ENCODE peak calls at places on chromosomes 5 and 9, in eight cellular contexts. A is BE2C, D is body of pancreas, G is neuronal stem cell, X is adipocyte, K is endothelial cell of umbilical vein, I is cardiac muscle cell, P is GM23248. E is an unnamed sample. For H3K4me1 and H3K36me3, the result is how much of the 10 kb centered on the place peaks cover.

GRCh38 chr9:70013598-70014196 is 30.0 kb upstream of the MAMDC2 start:
- DNase-seq in A (no peak), D (no peak), G (no peak), X (peak), K (peak), I (no peak), P (peak), E (no peak)

GRCh38 chr5:27171696-27172362 is 133.4 kb upstream of the CDH9 start:
- DNase-seq in A (no peak), D (no peak), G (no peak), X (no peak), K (no peak), I (no peak), P (no peak), E (no peak)

GRCh38 chr5:178460598-178461425 is 129.4 kb downstream of the COL23A1 start:
- DNase-seq in A (peak), D (peak), G (peak), X (peak), K (peak), I (peak), P (peak), E (peak)

GRCh38 chr5:75668988-75669760 is 48.1 kb downstream of the POC5 start:
- DNase-seq in A (peak), D (peak), G (no peak), X (no peak), K (peak), I (no peak), P (no peak), E (no peak)

GRCh38 chr9:134472256-134472655 is 146.0 kb downstream of the RXRA start:
- DNase-seq in A (no peak), D (no peak), G (no peak), X (no peak), K (no peak), I (no peak), P (no peak), E (no peak)

GRCh38 chr5:33843579-33843978 is 48.2 kb downstream of the ADAMTS12 start:
- DNase-seq in A (no peak), D (no peak), G (no peak), X (peak), K (peak), I (no peak), P (peak), E (no peak)

GRCh38 chr5:167916706-167917105 is 374.7 kb upstream of the WWC1 start:
- DNase-seq in A (no peak), D (peak), G (no peak), X (peak), K (no peak), I (no peak), P (peak), E (peak)

GRCh38 chr9:105151686-105151995 is 92.8 kb upstream of the SLC44A1 start:
- DNase-seq in A (no peak), D (no peak), G (no peak), X (no peak), K (no peak), I (no peak), P (no peak), E (no peak)

GRCh38 chr5:31824886-31825774 is 186.2 kb downstream of the PDZD2 start:
- DNase-seq in A (peak), D (peak), G (peak), X (peak), K (peak), I (peak), P (peak), E (no peak)

GRCh38 chr9:77449177-77450092 is 198.7 kb downstream of the GNA14 start:
- DNase-seq in A (no peak), D (no peak), G (no peak), X (peak), K (peak), I (no peak), P (peak), E (no peak)

GRCh38 chr5:125160787-125161502 is 414.5 kb upstream of the ZNF608 start:
- DNase-seq in A (no peak), D (no peak), G (peak), X (no peak), K (no peak), I (peak), P (no peak), E (no peak)

GRCh38 chr9:134396825-134397224 is 70.6 kb downstream of the RXRA start:
- DNase-seq in A (no peak), D (no peak), G (no peak), X (no peak), K (peak), I (no peak), P (no peak), E (no peak)

GRCh38 chr5:131679911-131680310 is 44.9 kb upstream of the RAPGEF6 start:
- DNase-seq in A (no peak), D (no peak), G (no peak), X (peak), K (no peak), I (no peak), P (peak), E (no peak)

GRCh38 chr9:114308361-114308950 is 14.4 kb upstream of the ORM1 start:
- DNase-seq in A (no peak), D (peak), G (no peak), X (no peak), K (no peak), I (no peak), P (no peak), E (no peak)

GRCh38 chr9:98117984-98118639 is 910 bp downstream of the TRIM14 start:
- DNase-seq in A (peak), D (peak), G (no peak), X (no peak), K (no peak), I (no peak), P (peak), E (no peak)

GRCh38 chr5:1842026-1842819 is 40.5 kb downstream of the IRX4 start:
- DNase-seq in A (no peak), D (no peak), G (no peak), X (no peak), K (no peak), I (no peak), P (no peak), E (no peak)

GRCh38 chr9:132753593-132753880 is 83.3 kb downstream of the GTF3C4 start:
- DNase-seq in A (no peak), D (no peak), G (no peak), X (no peak), K (no peak), I (no peak), P (no peak), E (no peak)

DNA sequence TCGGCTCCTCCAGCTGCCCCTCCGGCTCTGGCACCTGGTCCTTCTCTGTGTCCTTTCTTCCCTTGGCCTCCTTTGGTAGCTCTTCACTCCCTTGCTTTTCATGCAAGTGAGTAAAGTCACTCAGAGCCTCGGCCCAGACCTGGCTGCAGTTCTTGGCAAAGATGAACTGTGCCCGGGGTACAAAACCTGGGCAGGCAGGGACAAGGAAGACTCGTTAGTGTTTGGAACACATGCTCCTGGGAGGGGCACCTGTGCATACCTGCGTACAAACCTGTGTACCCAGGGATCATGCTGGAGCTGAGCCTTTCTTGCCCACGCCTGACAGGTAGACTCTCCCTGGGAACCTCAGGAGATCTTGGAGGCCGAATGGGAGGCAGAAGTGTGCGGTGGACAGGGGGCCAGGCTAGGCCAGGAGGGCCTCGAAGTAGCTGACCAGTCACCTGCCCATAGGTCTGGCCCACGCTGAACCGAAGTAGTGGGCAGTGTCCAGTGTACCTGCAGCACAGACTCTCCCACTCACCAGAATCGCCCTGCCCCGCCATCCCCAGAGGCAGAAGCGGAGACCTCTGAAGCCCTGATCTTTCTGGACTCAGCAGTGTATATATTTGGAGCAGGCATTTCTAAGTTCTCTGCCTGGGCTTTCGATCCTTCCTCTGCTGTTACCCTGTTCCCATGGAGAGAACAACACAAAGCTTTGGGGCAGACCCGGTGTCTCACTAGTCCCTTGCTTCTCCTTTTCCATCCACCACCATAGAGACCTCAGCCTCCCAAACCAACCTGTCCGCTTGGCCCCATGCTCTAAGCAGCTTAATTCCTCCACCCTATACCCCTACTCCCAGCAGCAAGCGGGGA is 41.9 kb upstream of the TESK1 start:
- DNase-seq in A (no peak), D (no peak), G (no peak), X (no peak), K (no peak), I (no peak), P (no peak), E (no peak)
- H3K4me1 ChIP-seq in A (under half), D (under half), G (under half), X (under half), K (under half), I (under half), P (under half), E (under half)

GRCh38 chr5:169712428-169712827 is 75.4 kb downstream of the DOCK2 start:
- DNase-seq in A (no peak), D (no peak), G (no peak), X (no peak), K (no peak), I (no peak), P (peak), E (no peak)
- H3K36me3 ChIP-seq in A (under half), D (under half), G (under half), X (under half), K (under half), I (under half), P (under half), E (under half)

DNA sequence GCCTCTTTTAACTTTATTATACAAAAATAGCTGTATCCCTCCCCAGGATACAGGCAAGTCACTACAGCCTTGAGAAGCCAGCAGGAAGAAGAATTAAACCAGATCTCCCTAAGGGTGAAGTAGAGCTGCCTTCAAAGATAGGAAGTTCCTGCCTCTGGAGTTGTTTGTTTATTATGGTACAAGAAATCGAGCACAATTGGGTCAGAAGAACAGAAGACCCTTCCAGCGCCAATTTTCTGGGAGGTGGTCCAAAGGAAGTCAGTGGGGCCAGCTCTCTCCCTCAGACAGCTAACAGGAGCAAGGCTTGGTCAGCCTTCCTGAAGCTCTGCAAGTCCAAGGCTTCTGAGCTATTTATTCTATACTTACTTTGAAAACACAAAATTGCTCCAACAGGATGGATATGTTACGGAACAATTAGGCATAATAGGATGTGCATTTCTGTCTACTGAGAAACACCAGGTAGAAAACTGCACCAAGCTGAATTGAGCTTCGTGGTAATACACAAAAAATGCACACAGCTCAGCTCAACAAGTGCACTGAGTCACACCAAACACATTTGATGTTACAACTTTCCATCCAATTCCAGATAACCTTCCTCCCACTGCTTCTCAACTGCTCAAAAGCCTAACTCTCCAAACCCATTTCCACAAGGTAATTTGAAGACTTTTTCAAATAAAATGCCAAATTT is 16.0 kb downstream of the SERINC5 start:
- DNase-seq in A (no peak), D (no peak), G (no peak), X (no peak), K (peak), I (no peak), P (peak), E (no peak)
- H3K4me3 ChIP-seq in A (no peak), D (no peak), G (no peak), X (no peak), K (no peak), I (no peak), P (no peak), E (peak)

GRCh38 chr9:127360205-127360604 is 36.8 kb upstream of the SLC2A8 start:
- DNase-seq in A (no peak), D (no peak), G (no peak), X (no peak), K (no peak), I (no peak), P (no peak), E (no peak)

GRCh38 chr9:127360829-127361228 is 36.1 kb upstream of the SLC2A8 start:
- DNase-seq in A (peak), D (no peak), G (no peak), X (peak), K (no peak), I (peak), P (peak), E (no peak)

GRCh38 chr9:127358770-127359169 is 38.2 kb upstream of the SLC2A8 start:
- DNase-seq in A (no peak), D (no peak), G (no peak), X (no peak), K (no peak), I (no peak), P (no peak), E (no peak)

GRCh38 chr9:127356906-127357305 is 40.1 kb upstream of the SLC2A8 start:
- DNase-seq in A (no peak), D (no peak), G (no peak), X (no peak), K (no peak), I (no peak), P (no peak), E (no peak)

DNA sequence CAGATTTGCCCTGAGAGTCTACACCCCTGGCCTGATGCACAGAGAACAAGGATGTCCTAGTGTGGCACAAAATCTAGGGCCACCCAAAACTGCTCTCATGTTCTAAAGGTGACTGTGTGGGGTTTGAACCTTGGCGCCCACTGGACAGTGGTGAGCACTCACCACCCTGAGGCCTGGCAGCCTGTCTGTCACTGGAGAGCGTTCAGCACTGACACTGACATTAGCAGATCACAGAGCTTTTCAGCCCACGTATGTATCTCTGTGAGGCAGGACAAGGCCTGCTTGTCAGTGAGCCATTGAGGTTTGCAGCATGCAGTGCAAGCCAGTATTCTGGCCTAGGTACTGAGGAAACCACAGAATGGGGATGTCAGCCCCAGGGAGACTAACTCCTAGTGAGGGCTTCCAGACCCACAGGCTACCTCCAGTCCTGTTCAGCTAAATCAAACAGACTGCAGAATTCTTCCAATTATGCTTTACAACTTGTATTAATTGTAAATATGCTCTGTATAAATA is 38.9 kb upstream of the SLC2A8 start:
- DNase-seq in A (peak), D (no peak), G (no peak), X (no peak), K (no peak), I (no peak), P (no peak), E (no peak)
- H3K4me1 ChIP-seq in A (under half), D (under half), G (under half), X (under half), K (under half), I (under half), P (under half), E (under half)

GRCh38 chr5:38695021-38695961 is 138.8 kb upstream of the LIFR start:
- DNase-seq in A (no peak), D (no peak), G (peak), X (no peak), K (no peak), I (no peak), P (no peak), E (no peak)

GRCh38 chr5:38692346-38692745 is 135.9 kb upstream of the LIFR start:
- DNase-seq in A (no peak), D (no peak), G (no peak), X (no peak), K (no peak), I (no peak), P (no peak), E (no peak)

GRCh38 chr5:38692780-38693507 is 136.5 kb upstream of the LIFR start:
- DNase-seq in A (no peak), D (no peak), G (no peak), X (no peak), K (no peak), I (no peak), P (no peak), E (no peak)

DNA sequence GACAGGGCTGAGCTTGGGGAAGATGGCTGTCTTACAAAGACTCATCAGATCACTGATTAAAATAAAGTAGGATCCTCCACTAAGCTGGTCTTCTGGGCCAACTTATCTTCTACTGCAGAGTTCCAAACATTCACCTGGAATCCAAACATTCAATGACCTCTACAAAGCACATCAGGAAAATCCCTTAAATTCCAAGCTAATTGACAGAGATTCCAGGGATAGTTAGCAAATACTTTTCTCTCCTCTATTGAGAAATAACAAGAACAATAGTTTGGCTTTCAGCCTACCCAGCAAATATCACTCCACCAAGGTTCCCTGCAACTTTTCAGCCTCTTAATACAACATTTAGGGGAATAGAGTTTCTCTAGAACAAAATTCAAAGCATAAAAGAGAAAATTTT is 140.6 kb upstream of the LIFR start:
- DNase-seq in A (no peak), D (no peak), G (peak), X (peak), K (peak), I (no peak), P (peak), E (no peak)
- H3K36me3 ChIP-seq in A (under half), D (under half), G (under half), X (under half), K (under half), I (under half), P (under half), E (under half)

DNA sequence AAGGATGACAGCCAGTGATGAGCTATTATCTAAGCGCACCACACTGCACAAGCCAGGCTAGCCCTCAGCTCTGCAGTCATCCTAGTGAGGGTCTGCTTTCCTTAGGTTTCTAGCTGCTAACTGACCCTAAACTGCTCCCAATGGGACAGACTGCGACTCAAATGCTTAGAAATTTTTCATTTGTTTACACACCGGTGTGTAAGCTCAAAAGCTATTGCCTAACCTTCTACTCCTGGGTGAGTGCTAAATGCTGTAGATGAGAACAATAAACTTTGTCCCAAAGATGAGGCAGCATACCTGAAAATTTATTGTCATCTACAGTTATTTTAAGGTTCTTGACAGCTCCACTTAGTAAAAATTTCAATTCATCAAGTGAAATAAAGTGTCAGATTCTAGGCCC is 311.4 kb downstream of the TMEM167A start:
- DNase-seq in A (no peak), D (no peak), G (no peak), X (peak), K (no peak), I (no peak), P (no peak), E (no peak)
- H3K4me3 ChIP-seq in A (no peak), D (no peak), G (no peak), X (no peak), K (no peak), I (no peak), P (no peak), E (no peak)

GRCh38 chr9:34644766-34645314 is 1.6 kb upstream of the GALT start:
- DNase-seq in A (no peak), D (no peak), G (no peak), X (no peak), K (no peak), I (no peak), P (no peak), E (no peak)
- H3K4me1 ChIP-seq in A (under half), D (under half), G (under half), X (under half), K (under half), I (under half), P (under half), E (under half)

DNA sequence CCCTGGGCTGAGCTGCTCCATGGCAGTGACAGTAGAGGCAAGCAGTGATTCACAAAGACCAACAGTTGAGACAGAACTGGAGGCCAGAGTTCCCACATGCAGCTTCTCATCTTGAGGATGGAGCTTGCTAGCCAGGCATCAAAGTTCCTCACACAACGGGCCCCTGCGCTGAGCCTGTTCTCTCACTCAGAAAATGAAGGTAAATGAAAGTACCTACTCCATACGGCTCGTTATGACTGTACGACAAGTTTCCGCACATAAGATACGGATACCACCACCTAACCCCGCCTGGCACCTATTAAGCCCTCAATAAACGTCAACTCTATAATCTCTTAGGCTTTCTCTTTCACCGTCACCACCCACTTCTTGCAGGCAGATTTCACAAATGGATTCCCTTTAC is 12.9 kb downstream of the NOL6 start:
- DNase-seq in A (no peak), D (no peak), G (no peak), X (no peak), K (no peak), I (no peak), P (no peak), E (no peak)
- H3K36me3 ChIP-seq in A (half or more), D (under half), G (under half), X (half or more), K (under half), I (under half), P (under half), E (under half)